ENCODE peak calls at places on chromosomes 2 and 18, in nine cellular contexts. P is fibroblast of mammary gland; W is CD4-positive, alpha-beta T cell; H is foreskin fibroblast; C is fibroblast of lung; Q is AG10803; U is Peyer's patch; B is pancreas; I is mucosa of descending colon. R is an unnamed sample.

GRCh38 chr18:45760443-45761036 is 36.6 kb downstream of the SLC14A1 start:
- DNase-seq in I (no peak), U (no peak), B (no peak), Q (no peak), W (no peak), H (no peak), P (no peak), C (no peak), R (no peak)

GRCh38 chr2:133346654-133347053 is 221.6 kb downstream of the NCKAP5 start:
- DNase-seq in P (no peak), C (peak), Q (peak), H (peak), B (no peak), I (no peak), W (no peak), U (no peak), R (no peak)

GRCh38 chr2:46805401-46805951 is 110.1 kb downstream of the MCFD2 start:
- DNase-seq in W (no peak), Q (no peak), B (no peak), C (no peak), P (no peak), I (no peak), U (peak), H (no peak), R (no peak)

GRCh38 chr2:289362-290089 is 1.6 kb upstream of the ALKAL2 start:
- DNase-seq in P (peak), W (no peak), I (no peak), B (peak), U (no peak), Q (peak), H (no peak), C (peak), R (no peak)

GRCh38 chr2:120612931-120613330 is 122.7 kb upstream of the GLI2 start:
- DNase-seq in W (no peak), Q (no peak), P (no peak), U (no peak), B (no peak), C (no peak), I (no peak), H (no peak), R (no peak)

GRCh38 chr2:231557571-231558217 is 27.4 kb upstream of the NMUR1 start:
- DNase-seq in P (peak), I (peak), C (peak), Q (peak), B (peak), W (peak), H (peak), U (peak), R (peak)

GRCh38 chr2:56102866-56103265 is 80.9 kb upstream of the CCDC85A start:
- DNase-seq in U (no peak), P (no peak), H (no peak), I (no peak), C (no peak), B (no peak), W (no peak), Q (peak), R (no peak)

GRCh38 chr2:101446869-101447268 is 28.0 kb downstream of the RFX8 start:
- DNase-seq in P (peak), H (peak), W (no peak), Q (peak), I (no peak), C (peak), B (no peak), U (no peak), R (no peak)

GRCh38 chr2:220104871-220105351 is 477.5 kb downstream of the SLC4A3 start:
- DNase-seq in P (peak), H (peak), W (no peak), Q (peak), U (no peak), I (no peak), C (peak), B (no peak), R (peak)

GRCh38 chr2:96856776-96857673 is 791 bp downstream of the ANKRD39 start:
- DNase-seq in I (no peak), Q (no peak), H (no peak), P (peak), B (no peak), C (peak), U (peak), W (no peak), R (no peak)

GRCh38 chr18:76528477-76529432 is 33.7 kb upstream of the ZNF516 start:
- DNase-seq in P (peak), B (peak), C (peak), Q (peak), I (no peak), W (no peak), U (peak), H (peak), R (peak)

GRCh38 chr2:37644191-37644590 is 27.3 kb downstream of the CDC42EP3 start:
- DNase-seq in U (no peak), C (no peak), H (no peak), P (no peak), B (no peak), Q (no peak), W (no peak), I (no peak), R (no peak)

GRCh38 chr2:208820289-208820688 is 413.7 kb downstream of the PTH2R start:
- DNase-seq in H (no peak), W (no peak), Q (no peak), B (no peak), I (no peak), U (no peak), C (no peak), P (no peak), R (no peak)

GRCh38 chr2:26011990-26012856 is 21.7 kb upstream of the RAB10 start:
- DNase-seq in U (peak), H (no peak), Q (peak), I (no peak), B (peak), P (peak), W (no peak), C (peak), R (no peak)

GRCh38 chr2:183162362-183162761 is 38.1 kb downstream of the NUP35 start:
- DNase-seq in C (peak), W (no peak), B (no peak), I (no peak), Q (peak), U (no peak), P (peak), H (no peak), R (no peak)

GRCh38 chr18:62335494-62335893 is 10.4 kb downstream of the TNFRSF11A start:
- DNase-seq in W (no peak), H (no peak), P (no peak), C (no peak), B (no peak), Q (no peak), I (no peak), U (no peak), R (no peak)

GRCh38 chr2:58762176-58762781 is 521.2 kb upstream of the FANCL start:
- DNase-seq in P (peak), B (peak), Q (peak), U (peak), I (no peak), H (peak), W (no peak), C (peak), R (peak)

GRCh38 chr2:148044322-148044721 is 23.4 kb downstream of the MBD5 start:
- DNase-seq in P (no peak), U (no peak), H (no peak), Q (no peak), W (no peak), C (no peak), I (no peak), B (no peak), R (no peak)

GRCh38 chr2:81327916-81328315 is 1023.4 kb upstream of the LRRTM1 start:
- DNase-seq in Q (no peak), B (no peak), C (no peak), P (no peak), I (no peak), U (no peak), W (no peak), H (no peak), R (no peak)

GRCh38 chr2:81328968-81329367 is 1024.4 kb upstream of the LRRTM1 start:
- DNase-seq in H (no peak), C (no peak), B (no peak), P (no peak), I (no peak), U (no peak), W (no peak), Q (no peak), R (no peak)

GRCh38 chr2:81324046-81324445 is 1019.5 kb upstream of the LRRTM1 start:
- DNase-seq in P (no peak), B (no peak), I (no peak), Q (no peak), W (no peak), U (no peak), H (no peak), C (peak), R (no peak)
- TF ChIP-seq CTCF in P (no peak), B (no peak), I (no peak), Q (no peak), W (no peak), U (peak), H (no peak), C (no peak), R (no peak)

GRCh38 chr2:127807678-127808353 is 3.2 kb downstream of the WDR33 start:
- DNase-seq in Q (no peak), C (peak), P (peak), H (no peak), W (no peak), U (no peak), B (no peak), I (no peak), R (no peak)

GRCh38 chr2:127811922-127812321 is 951 bp upstream of the WDR33 start:
- DNase-seq in P (no peak), W (no peak), H (no peak), Q (no peak), C (no peak), U (no peak), B (no peak), I (no peak), R (no peak)

GRCh38 chr2:127810156-127810636 is 775 bp downstream of the WDR33 start:
- DNase-seq in B (no peak), H (peak), I (no peak), C (peak), P (peak), U (no peak), W (no peak), Q (peak), R (no peak)

GRCh38 chr2:127811397-127811860 is 458 bp upstream of the WDR33 start:
- DNase-seq in U (no peak), I (no peak), W (no peak), H (peak), P (peak), B (no peak), Q (no peak), C (no peak), R (no peak)

DNA sequence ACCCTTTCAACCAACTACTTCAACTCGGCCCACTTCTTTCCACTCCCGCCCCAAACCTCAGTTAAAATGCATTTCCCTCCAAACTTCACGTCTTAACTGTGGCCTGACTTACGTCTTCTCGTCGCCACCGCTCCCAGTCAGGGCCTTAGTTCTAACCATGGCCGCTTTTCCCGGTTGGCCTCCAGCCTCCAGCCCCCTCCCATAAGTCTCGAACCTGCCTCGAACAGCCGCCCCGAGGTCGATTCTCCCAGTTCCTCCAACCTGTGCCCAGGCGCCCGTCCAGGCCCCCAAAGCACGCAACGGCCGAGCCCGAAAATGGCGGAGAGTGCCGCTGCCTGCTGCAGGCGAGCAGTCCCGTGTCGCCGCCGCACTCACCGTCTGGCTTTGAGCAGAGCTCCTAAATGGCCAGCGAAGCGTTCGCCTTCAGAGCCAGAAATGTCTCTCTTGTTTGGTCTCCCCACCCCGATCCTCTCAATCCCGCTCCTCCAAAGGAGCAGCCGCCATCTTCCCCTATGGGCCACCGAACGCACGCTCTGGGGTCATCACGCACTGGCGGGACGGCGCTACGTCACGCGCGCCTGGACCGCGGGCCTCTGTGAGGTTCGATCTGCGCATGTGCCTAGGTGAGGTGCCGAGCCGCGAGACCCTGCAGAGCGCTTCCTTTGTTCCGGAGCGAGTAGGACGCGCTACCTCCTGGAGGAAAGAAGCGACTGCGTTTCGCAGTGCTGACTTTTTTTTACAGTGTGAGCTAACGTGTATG is at the start of gene WDR33:
- DNase-seq in B (peak), H (peak), U (peak), P (peak), W (peak), C (peak), Q (peak), I (peak), R (peak)
- TF ChIP-seq CTCF in B (no peak), H (peak), U (no peak), P (no peak), W (no peak), C (no peak), Q (no peak), I (no peak), R (no peak)

DNA sequence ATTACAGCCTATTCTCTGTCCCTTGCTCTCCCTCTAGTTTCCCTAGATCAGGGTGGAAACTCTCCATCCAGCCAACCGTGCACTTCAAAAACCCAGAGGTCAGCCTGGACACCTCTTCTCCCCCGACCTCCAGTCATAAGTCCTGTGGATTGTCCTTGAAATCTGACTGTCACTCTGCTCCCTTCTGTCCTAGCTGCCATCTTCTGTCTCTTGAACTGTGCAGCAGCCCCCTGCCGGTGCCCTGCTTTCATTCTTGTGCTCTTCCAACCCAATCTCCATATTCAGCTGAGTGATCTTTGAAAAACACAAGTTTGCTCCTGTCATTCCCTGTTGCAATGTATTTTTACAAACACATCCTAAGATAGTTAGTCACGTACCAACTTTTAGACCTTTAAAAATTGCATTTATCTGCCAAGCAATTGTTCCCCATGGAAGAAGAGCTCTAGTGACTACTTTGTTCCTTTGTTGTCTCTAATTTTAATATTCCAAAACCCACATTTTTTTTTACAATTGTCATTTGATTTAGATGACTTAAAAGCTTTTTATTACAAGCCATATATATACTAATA is 254.3 kb downstream of the CAMKMT start:
- DNase-seq in P (no peak), W (no peak), B (no peak), C (no peak), H (no peak), U (no peak), Q (peak), I (no peak), R (no peak)
- TF ChIP-seq CTCF in P (no peak), W (no peak), B (no peak), C (no peak), H (no peak), U (no peak), Q (no peak), I (no peak), R (no peak)

GRCh38 chr2:151953467-151953866 is 125.2 kb upstream of the ARL5A start:
- DNase-seq in C (no peak), W (no peak), P (no peak), I (no peak), H (no peak), B (no peak), U (no peak), Q (no peak), R (no peak)
- TF ChIP-seq CTCF in C (no peak), W (no peak), P (no peak), I (no peak), H (no peak), B (no peak), U (no peak), Q (no peak), R (no peak)

GRCh38 chr2:172177581-172177980 is 74.9 kb upstream of the DLX2 start:
- DNase-seq in I (no peak), B (no peak), P (no peak), W (no peak), U (no peak), Q (no peak), C (no peak), H (no peak), R (no peak)

GRCh38 chr2:172169611-172170010 is 66.9 kb upstream of the DLX2 start:
- DNase-seq in C (no peak), B (no peak), Q (peak), I (no peak), W (no peak), P (no peak), H (no peak), U (no peak), R (no peak)

GRCh38 chr2:172173307-172173706 is 70.6 kb upstream of the DLX2 start:
- DNase-seq in I (no peak), C (no peak), U (no peak), P (no peak), B (no peak), Q (no peak), H (no peak), W (no peak), R (no peak)

GRCh38 chr2:172168917-172169346 is 66.2 kb upstream of the DLX2 start:
- DNase-seq in C (peak), B (no peak), U (no peak), I (no peak), Q (peak), P (peak), W (no peak), H (no peak), R (no peak)

DNA sequence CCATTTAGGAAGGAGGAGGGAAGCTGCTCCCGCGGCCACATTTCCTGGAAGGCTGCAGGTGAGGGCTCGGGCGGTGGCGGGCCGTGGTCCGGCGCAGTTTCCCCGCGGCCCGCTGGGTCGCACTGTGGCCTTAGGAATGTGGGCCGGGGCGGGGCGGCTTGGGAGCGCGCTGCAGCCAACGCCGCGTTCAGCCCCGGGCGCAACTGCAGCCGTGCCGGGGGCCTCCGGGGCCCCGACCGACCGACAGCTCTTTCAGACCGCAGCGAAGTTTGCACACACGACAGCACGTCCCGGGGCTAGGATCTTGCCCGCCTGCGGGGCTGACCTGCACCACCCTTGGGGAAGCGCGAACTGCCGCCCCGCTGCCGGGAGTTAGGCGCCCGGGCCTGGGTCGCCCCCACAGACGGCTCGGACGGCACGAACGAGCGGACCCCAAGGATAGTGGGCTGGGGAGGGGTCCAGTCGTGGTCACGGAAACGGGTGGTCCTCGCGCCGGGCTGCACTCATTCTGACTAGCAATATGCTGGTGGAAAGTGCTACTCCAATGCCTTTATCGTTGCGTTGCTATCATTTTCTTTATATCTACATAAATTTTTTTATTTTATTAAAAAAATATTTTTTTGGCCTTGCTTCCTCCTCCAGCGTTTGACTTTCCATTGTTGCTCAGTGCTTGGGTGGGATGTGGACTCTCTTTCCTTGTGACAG is 70.0 kb upstream of the DLX2 start:
- DNase-seq in B (peak), Q (peak), W (peak), P (peak), C (peak), U (peak), H (peak), I (peak), R (no peak)
- TF ChIP-seq CTCF in B (peak), Q (peak), W (peak), P (peak), C (peak), U (peak), H (peak), I (peak), R (peak)

DNA sequence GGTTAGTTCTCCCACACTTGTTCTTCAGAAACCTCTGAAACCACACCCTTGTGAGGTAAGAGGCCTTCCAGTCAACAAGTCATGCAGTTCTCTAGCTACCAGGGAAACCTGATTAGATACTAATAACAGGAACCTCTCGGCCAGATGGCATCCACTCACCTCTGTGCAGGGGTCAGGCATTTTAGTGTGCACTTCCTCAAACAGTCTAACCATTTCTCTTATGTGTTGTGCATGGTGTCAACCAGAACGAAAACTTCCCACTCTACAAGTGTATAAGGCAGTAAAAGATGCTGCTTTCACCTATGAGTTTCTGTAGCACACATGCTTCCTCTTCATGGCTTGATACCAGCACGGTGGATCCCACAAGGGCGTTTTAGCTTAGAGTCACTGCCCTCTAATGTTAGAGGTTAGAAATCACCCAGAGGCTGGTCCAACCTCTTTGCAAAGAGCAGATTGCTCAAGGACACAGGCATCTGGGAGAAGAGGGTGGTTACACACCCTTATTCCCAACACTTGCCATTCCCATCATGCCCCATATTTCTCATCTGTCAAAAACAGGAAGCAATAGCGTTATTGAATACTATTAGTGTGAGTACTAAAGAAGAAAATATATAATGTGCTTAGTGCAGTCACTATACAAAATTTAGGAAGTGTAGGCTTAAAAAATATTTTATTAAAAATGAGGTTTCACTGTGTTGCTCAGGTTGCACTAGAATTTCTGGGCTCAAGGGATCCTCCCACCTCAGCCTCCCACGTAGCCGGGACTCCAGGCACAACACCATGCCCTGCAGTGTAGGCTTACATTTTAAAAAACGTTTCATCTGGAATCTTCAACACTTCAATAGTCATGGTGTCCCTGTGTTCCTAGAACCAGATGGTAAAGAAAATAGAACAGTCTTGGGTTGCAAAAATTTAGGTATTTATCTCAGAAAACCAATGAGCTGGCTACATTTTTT is 34.5 kb upstream of the RAB31 start:
- DNase-seq in U (peak), W (no peak), B (peak), P (peak), C (peak), H (peak), Q (peak), I (no peak), R (peak)
- TF ChIP-seq CTCF in U (peak), W (no peak), B (no peak), P (peak), C (peak), H (peak), Q (peak), I (no peak), R (peak)